ENCODE peak calls at places on chromosome 7, in four cellular contexts. One of them, this sample, is unnamed.

GRCh38 chr7:130878785-130879184 is 144.8 kb upstream of the KLF14 start:
- DNase-seq in breast epithelium: no peak
- DNase-seq in HepG2: no peak
- DNase-seq in A549: no peak
- DNase-seq in this sample: no peak

GRCh38 chr7:37342665-37343471 is 105.8 kb downstream of the ELMO1 start:
- DNase-seq in HepG2: no peak
- DNase-seq in breast epithelium: no peak
- DNase-seq in A549: no peak
- DNase-seq in this sample: peak; percentile 37

GRCh38 chr7:93902777-93903423 is 3.5 kb upstream of the GNGT1 start:
- DNase-seq in breast epithelium: no peak
- DNase-seq in HepG2: peak; percentile 25
- DNase-seq in A549: no peak
- DNase-seq in this sample: peak; percentile 83

GRCh38 chr7:141649865-141650499 is 52.0 kb downstream of the DENND11 start:
- DNase-seq in HepG2: peak; percentile 41
- DNase-seq in A549: peak; percentile 58
- DNase-seq in breast epithelium: peak; percentile 53
- DNase-seq in this sample: peak; percentile 94

GRCh38 chr7:27046854-27047549 is 48.8 kb downstream of the HOXA1 start:
- DNase-seq in HepG2: no peak
- DNase-seq in breast epithelium: no peak
- DNase-seq in A549: peak; percentile 45
- DNase-seq in this sample: peak; percentile 76

GRCh38 chr7:49583440-49583839 is 190.0 kb upstream of the VWC2 start:
- DNase-seq in breast epithelium: no peak
- DNase-seq in A549: no peak
- DNase-seq in HepG2: no peak
- DNase-seq in this sample: no peak

GRCh38 chr7:137597856-137598255 is 248.9 kb downstream of the DGKI start:
- DNase-seq in A549: no peak
- DNase-seq in breast epithelium: no peak
- DNase-seq in HepG2: no peak
- DNase-seq in this sample: no peak

GRCh38 chr7:141218941-141219340 is 145.1 kb downstream of the TMEM178B start:
- DNase-seq in A549: no peak
- DNase-seq in HepG2: no peak
- DNase-seq in breast epithelium: no peak
- DNase-seq in this sample: no peak

GRCh38 chr7:46279290-46279689 is 358.2 kb upstream of the IGFBP3 start:
- DNase-seq in HepG2: no peak
- DNase-seq in A549: no peak
- DNase-seq in breast epithelium: no peak
- DNase-seq in this sample: no peak

GRCh38 chr7:123627859-123628258 is 26.2 kb downstream of the ASB15 start:
- DNase-seq in A549: no peak
- DNase-seq in HepG2: no peak
- DNase-seq in breast epithelium: no peak
- DNase-seq in this sample: no peak

GRCh38 chr7:143388491-143389101 is 7.5 kb downstream of the ZYX start:
- DNase-seq in HepG2: no peak
- DNase-seq in breast epithelium: no peak
- DNase-seq in A549: no peak
- DNase-seq in this sample: no peak

GRCh38 chr7:44348300-44348699 is 22.9 kb upstream of the CAMK2B start:
- DNase-seq in A549: peak; percentile 28
- DNase-seq in breast epithelium: no peak
- DNase-seq in HepG2: peak; percentile 51
- DNase-seq in this sample: peak; percentile 67

GRCh38 chr7:2807846-2808772 is 36.0 kb downstream of the GNA12 start:
- DNase-seq in breast epithelium: no peak
- DNase-seq in HepG2: no peak
- DNase-seq in A549: no peak
- DNase-seq in this sample: no peak

GRCh38 chr7:43535810-43536585 is 46.9 kb upstream of the STK17A start:
- DNase-seq in A549: no peak
- DNase-seq in breast epithelium: no peak
- DNase-seq in HepG2: no peak
- DNase-seq in this sample: no peak

GRCh38 chr7:69738396-69738889 is 140.2 kb downstream of the AUTS2 start:
- DNase-seq in A549: no peak
- DNase-seq in breast epithelium: no peak
- DNase-seq in HepG2: no peak
- DNase-seq in this sample: no peak

DNA sequence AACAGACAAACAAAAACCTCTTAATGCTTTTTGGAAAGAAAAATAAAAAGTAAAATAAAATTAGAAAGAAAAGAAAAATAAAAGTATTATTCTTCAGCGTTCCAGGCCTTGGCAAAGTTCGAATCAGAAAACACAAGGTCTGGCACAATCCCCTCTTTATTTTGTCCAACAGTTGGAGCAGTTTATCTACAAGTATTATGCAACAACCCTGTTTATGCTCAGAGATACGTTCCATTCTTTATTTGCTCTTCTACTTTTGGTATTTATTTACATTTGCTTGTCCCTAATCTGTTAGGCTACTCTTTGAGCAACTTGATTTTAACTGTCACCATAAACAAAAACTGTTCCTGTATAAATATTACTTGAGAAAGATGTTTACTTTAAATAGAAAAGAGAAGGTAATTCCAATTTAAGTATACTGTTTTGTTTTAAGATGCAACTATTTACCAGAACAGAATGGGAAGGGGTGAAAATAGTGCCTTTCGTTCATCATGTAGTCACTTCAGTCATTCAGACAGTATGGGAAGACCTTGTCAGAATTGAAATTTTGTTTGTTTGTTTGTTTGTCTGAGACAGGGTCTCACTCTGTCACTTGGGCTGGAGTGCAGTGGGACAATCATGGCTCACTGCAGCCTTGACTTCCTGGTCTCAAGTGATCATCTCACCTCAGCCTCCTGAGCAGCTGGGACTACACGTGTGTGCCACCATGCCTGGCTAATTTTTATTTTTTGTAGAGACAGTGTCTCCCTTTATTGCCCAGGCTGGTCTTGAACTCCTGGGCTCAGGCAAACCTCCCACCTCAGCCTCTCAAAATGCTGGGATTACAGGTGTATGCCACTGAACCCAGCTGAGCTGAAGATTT is 5.7 kb downstream of the PDK4 start:
- DNase-seq in breast epithelium: no peak
- DNase-seq in A549: no peak
- DNase-seq in HepG2: peak; percentile 72
- DNase-seq in this sample: no peak
- TF ChIP-seq POLR2A in breast epithelium: peak; percentile 7
- TF ChIP-seq POLR2A in A549: no peak
- TF ChIP-seq POLR2A in HepG2: no peak
- TF ChIP-seq POLR2A in this sample: no peak

DNA sequence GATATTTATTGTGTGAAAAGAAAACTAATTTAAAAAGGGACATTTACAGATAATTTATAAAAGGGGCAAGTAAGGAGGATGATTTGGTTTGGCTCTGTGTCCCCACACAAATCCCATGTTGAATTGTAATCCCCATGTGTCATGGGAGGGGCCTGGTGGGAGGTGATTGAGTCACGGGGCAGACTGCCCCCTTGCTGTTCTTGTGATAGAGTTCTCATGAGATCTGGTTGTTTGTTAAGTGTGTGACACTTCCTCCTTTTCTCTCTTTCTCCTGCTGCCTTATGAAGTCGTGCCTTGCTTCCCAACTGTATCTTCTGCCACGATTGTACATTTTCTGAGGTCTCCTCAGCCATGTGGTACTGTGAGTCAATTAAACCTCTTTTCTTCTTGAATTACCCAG is 171.0 kb upstream of the SEMA3E start:
- DNase-seq in breast epithelium: no peak
- DNase-seq in A549: no peak
- DNase-seq in HepG2: no peak
- DNase-seq in this sample: no peak
- H3K4me3 ChIP-seq in breast epithelium: no peak overlapping the region
- H3K4me3 ChIP-seq in A549: no peak overlapping the region
- H3K4me3 ChIP-seq in HepG2: no peak overlapping the region
- H3K4me3 ChIP-seq in this sample: no peak overlapping the region

GRCh38 chr7:99406557-99406956 is 1.8 kb downstream of the PDAP1 start:
- DNase-seq in A549: no peak
- DNase-seq in breast epithelium: no peak
- DNase-seq in HepG2: no peak
- DNase-seq in this sample: no peak

GRCh38 chr7:99407849-99408346 is 499 bp downstream of the PDAP1 start:
- DNase-seq in A549: peak; percentile 51
- DNase-seq in breast epithelium: peak; percentile 37
- DNase-seq in HepG2: peak; percentile 58
- DNase-seq in this sample: peak; percentile 77

GRCh38 chr7:99409192-99409572 is 413 bp downstream of the BUD31 start:
- DNase-seq in HepG2: no peak
- DNase-seq in A549: no peak
- DNase-seq in breast epithelium: no peak
- DNase-seq in this sample: no peak

GRCh38 chr7:99409814-99410213 is 1.0 kb downstream of the BUD31 start:
- DNase-seq in A549: no peak
- DNase-seq in breast epithelium: no peak
- DNase-seq in HepG2: no peak
- DNase-seq in this sample: no peak

DNA sequence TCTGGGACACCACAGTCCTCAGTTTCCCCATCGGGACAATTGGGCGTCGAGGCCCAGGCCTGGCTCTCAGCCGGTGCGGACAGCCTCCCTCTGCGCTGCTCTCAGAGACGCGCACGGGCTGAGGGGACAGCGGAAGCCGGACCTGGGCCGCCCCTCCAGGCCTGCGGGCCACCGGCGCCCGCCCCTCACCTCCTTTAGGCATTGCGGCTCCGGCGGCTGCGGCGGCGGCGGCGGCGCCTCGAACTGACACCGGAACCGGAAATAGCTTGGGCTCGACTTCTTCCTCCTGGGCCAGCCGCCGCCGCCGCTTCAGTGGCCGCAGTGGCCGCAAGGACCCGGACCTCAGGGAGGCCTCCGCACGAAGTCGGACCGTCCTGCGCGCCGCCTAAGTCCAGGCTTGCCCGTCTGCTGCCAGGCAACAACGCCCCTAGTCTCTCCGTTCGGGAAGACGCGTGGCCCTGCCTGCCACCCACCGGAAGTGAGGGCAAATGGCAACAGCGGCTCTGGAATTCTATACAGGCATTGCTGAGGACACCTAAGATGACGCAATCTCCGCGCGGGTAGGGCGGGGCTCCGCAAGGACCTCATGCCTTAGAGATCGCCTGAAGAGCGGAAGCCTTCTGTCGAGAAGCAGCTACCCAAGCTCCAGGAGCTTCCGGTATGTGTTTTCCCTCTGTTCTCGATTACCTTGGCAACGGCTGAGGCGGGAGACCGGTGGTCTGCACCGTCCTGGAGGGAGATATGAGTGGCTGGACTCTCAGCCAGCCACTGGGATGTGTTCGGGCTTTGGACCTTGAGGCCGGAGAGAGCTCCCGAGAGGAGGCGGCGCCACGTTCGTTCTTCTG is at the start of the genes BUD31 and PDAP1:
- DNase-seq in A549: peak; percentile 96
- DNase-seq in breast epithelium: peak; percentile 93
- DNase-seq in HepG2: peak; percentile 91
- DNase-seq in this sample: peak; percentile 98
- TF ChIP-seq POLR2A in A549: peak; percentile 86
- TF ChIP-seq POLR2A in breast epithelium: no peak
- TF ChIP-seq POLR2A in HepG2: peak; percentile 91
- TF ChIP-seq POLR2A in this sample: peak; percentile 91

GRCh38 chr7:80954181-80954580 is 35.3 kb upstream of the SEMA3C start:
- DNase-seq in A549: no peak
- DNase-seq in breast epithelium: no peak
- DNase-seq in HepG2: no peak
- DNase-seq in this sample: no peak

GRCh38 chr7:80949449-80949848 is 30.6 kb upstream of the SEMA3C start:
- DNase-seq in HepG2: no peak
- DNase-seq in breast epithelium: no peak
- DNase-seq in A549: no peak
- DNase-seq in this sample: no peak

DNA sequence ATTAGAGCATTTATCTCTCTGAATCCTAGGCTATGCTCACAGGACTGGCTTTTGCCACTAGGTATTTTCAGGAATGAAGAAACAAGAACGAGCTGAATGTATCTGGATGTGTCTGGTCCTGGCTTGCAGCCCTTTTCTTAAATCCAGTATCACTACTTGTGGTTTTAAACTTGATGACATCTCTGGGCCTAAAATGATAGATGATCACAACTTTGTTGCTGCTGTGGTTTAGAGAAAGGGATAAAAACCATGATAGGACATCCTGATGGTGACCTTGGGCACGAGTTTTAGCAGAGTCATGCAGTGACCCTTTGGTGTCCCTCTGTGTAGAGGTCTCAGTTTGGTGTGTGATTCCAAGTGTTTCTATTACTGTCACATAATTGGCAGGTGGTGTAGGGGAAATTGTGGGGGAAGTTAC is 31.7 kb upstream of the SEMA3C start:
- DNase-seq in A549: no peak
- DNase-seq in breast epithelium: no peak
- DNase-seq in HepG2: no peak
- DNase-seq in this sample: no peak
- H3K4me3 ChIP-seq in A549: no peak overlapping the region
- H3K4me3 ChIP-seq in breast epithelium: no peak overlapping the region
- H3K4me3 ChIP-seq in HepG2: no peak overlapping the region
- H3K4me3 ChIP-seq in this sample: no peak overlapping the region

This sample was measured in endothelial cell of umbilical vein.